ENCODE peak calls at places on chromosomes 5 and 9, in five cellular contexts. W is IMR-90; A is activated naive CD4-positive, alpha-beta T cell treated with Interleukin-2 at 50 U/mL for 16 hours; O is brain microvascular endothelial cell; Z is NCI-H2107. X is an unnamed sample.

GRCh38 chr5:43418561-43418960 is 6.4 kb upstream of the CCL28 start:
- DNase-seq in O (no peak), W (no peak), A (no peak), Z (no peak), X (no peak)

GRCh38 chr5:77328926-77329647 is 118.6 kb downstream of the PDE8B start:
- DNase-seq in O (no peak), A (no peak), Z (no peak), W (no peak), X (no peak)

GRCh38 chr5:135254183-135254582 is 144.8 kb downstream of the MACROH2A1 start:
- DNase-seq in A (no peak), Z (no peak), O (no peak), W (no peak), X (no peak)

GRCh38 chr5:14009575-14009974 is 65.1 kb upstream of the DNAH5 start:
- DNase-seq in W (peak; percentile 41), Z (no peak), A (no peak), O (no peak), X (no peak)

GRCh38 chr5:141510850-141511718 is 22.2 kb downstream of the PCDHGC5 start:
- DNase-seq in O (no peak), Z (no peak), W (no peak), A (no peak), X (no peak)

GRCh38 chr9:135702002-135702721 is at the start of gene KCNT1:
- DNase-seq in A (peak; percentile 52), Z (peak; percentile 22), W (peak; percentile 13), O (peak; percentile 10), X (no peak)

GRCh38 chr9:116316231-116316630 is 162.6 kb downstream of the PAPPA start:
- DNase-seq in W (no peak), A (no peak), Z (no peak), O (no peak), X (no peak)

GRCh38 chr5:176906796-176907195 is 7.7 kb upstream of the HK3 start:
- DNase-seq in O (no peak), Z (no peak), A (no peak), W (no peak), X (no peak)

GRCh38 chr5:30607301-30607700 is 586.2 kb upstream of the CDH6 start:
- DNase-seq in A (no peak), O (peak; percentile 16), Z (no peak), W (no peak), X (no peak)

GRCh38 chr5:129051283-129051682 is 43.3 kb upstream of the ISOC1 start:
- DNase-seq in A (no peak), W (no peak), O (no peak), Z (no peak), X (no peak)

GRCh38 chr5:141928051-141928450 is 4.4 kb downstream of the DELE1 start:
- DNase-seq in A (no peak), O (no peak), Z (no peak), W (no peak), X (no peak)

GRCh38 chr5:157506981-157507780 is 47.2 kb downstream of the NIPAL4 start:
- DNase-seq in W (peak; percentile 68), Z (no peak), O (no peak), A (no peak), X (no peak)

GRCh38 chr5:133275631-133276030 is 223.8 kb downstream of the HSPA4 start:
- DNase-seq in O (no peak), W (no peak), A (no peak), Z (no peak), X (no peak)

GRCh38 chr5:132013006-132013689 is 1.7 kb upstream of the ACSL6 start:
- DNase-seq in W (no peak), Z (no peak), A (peak; percentile 1), O (no peak), X (no peak)

GRCh38 chr5:53397845-53398244 is 82.6 kb upstream of the FST start:
- DNase-seq in A (no peak), O (peak; percentile 78), W (peak; percentile 90), Z (no peak), X (no peak)

GRCh38 chr5:66982514-66982913 is 214.1 kb downstream of the CD180 start:
- DNase-seq in W (no peak), A (no peak), O (no peak), Z (no peak), X (no peak)

GRCh38 chr9:89179535-89179919 is 909 bp upstream of the SHC3 start:
- DNase-seq in Z (no peak), W (peak; percentile 68), A (no peak), O (no peak), X (no peak)

GRCh38 chr9:7089391-7089790 is 331.6 kb downstream of the KDM4C start:
- DNase-seq in A (no peak), O (no peak), W (no peak), Z (no peak), X (no peak)

GRCh38 chr5:102152906-102153787 is 142.9 kb downstream of the SLCO4C1 start:
- DNase-seq in W (no peak), Z (no peak), A (no peak), O (peak; percentile 1), X (peak; percentile 8)

GRCh38 chr9:70924905-70925547 is 196.4 kb downstream of the TRPM3 start:
- DNase-seq in O (peak; percentile 81), Z (no peak), A (no peak), W (peak; percentile 84), X (peak; percentile 55)

GRCh38 chr5:41193462-41194166 is 19.7 kb downstream of the C6 start:
- DNase-seq in Z (no peak), W (peak; percentile 49), A (no peak), O (peak; percentile 77), X (no peak)

GRCh38 chr9:77475641-77476473 is 172.3 kb downstream of the GNA14 start:
- DNase-seq in W (peak; percentile 28), O (peak; percentile 67), Z (no peak), A (peak; percentile 58), X (no peak)

GRCh38 chr9:21904776-21905175 is 89.4 kb downstream of the CDKN2A start:
- DNase-seq in O (peak; percentile 49), W (no peak), Z (no peak), A (no peak), X (no peak)

GRCh38 chr5:171420429-171421231 is 1.2 kb downstream of the FGF18 start:
- DNase-seq in W (peak; percentile 89), A (no peak), Z (no peak), O (peak; percentile 69), X (no peak)

GRCh38 chr5:90366972-90367371 is 42.6 kb downstream of the CETN3 start:
- DNase-seq in W (no peak), O (no peak), A (no peak), Z (no peak), X (no peak)

GRCh38 chr9:88580961-88581360 is 46.0 kb downstream of the NXNL2 start:
- DNase-seq in W (peak; percentile 37), A (no peak), O (no peak), Z (no peak), X (no peak)

GRCh38 chr9:131239307-131239975 is 36.9 kb downstream of the FAM78A start:
- DNase-seq in O (no peak), Z (no peak), A (no peak), W (no peak), X (no peak)

GRCh38 chr5:134370306-134370870 is 981 bp upstream of the UBE2B start:
- DNase-seq in A (peak; percentile 18), W (no peak), O (peak; percentile 8), Z (no peak), X (no peak)

GRCh38 chr9:106820866-106821265 is 42.1 kb upstream of the ZNF462 start:
- DNase-seq in A (no peak), Z (no peak), W (no peak), O (no peak), X (no peak)

GRCh38 chr9:115138151-115138550 is 20.2 kb upstream of the TNC start:
- DNase-seq in A (no peak), O (no peak), Z (no peak), W (peak; percentile 42), X (no peak)

GRCh38 chr5:8869932-8870331 is 675.9 kb downstream of the SEMA5A start:
- DNase-seq in W (no peak), A (no peak), O (no peak), Z (no peak), X (no peak)

GRCh38 chr5:142110046-142110531 is 1.5 kb downstream of the NDFIP1 start:
- DNase-seq in Z (no peak), A (no peak), W (peak; percentile 59), O (no peak), X (no peak)

GRCh38 chr5:150323092-150323491 is 20.4 kb upstream of the ARSI start:
- DNase-seq in O (no peak), W (peak; percentile 76), A (no peak), Z (no peak), X (no peak)

GRCh38 chr9:38687389-38687842 is 32.5 kb downstream of the FAM240B start:
- DNase-seq in O (no peak), A (peak; percentile 17), W (no peak), Z (peak; percentile 31), X (no peak)

GRCh38 chr9:135355466-135356420 is 123.8 kb upstream of the PPP1R26 start:
- DNase-seq in W (no peak), Z (no peak), O (no peak), A (no peak), X (no peak)

GRCh38 chr5:34436761-34437501 is 219.2 kb upstream of the RAI14 start:
- DNase-seq in A (no peak), O (no peak), Z (no peak), W (peak; percentile 79), X (no peak)

GRCh38 chr5:54553659-54554207 is 36.2 kb downstream of the SNX18 start:
- DNase-seq in A (no peak), Z (no peak), W (no peak), O (no peak), X (no peak)

GRCh38 chr9:128304971-128305288 is 17.3 kb downstream of the TRUB2 start:
- DNase-seq in Z (no peak), W (peak; percentile 56), O (peak; percentile 36), A (no peak), X (no peak)

GRCh38 chr5:126965487-126965886 is 64.9 kb downstream of the MARCHF3 start:
- DNase-seq in O (no peak), Z (no peak), A (no peak), W (no peak), X (no peak)

X was measured in NCI-H1048.